ENCODE peak calls at places on chromosome 12, in six cellular contexts. M is neuronal stem cell, A is mesenchymal stem cell, Q is IMR-90, D is trophoblast cell, O is H1. F is an unnamed sample.

GRCh38 chr12:51886021-51886710 is 1.7 kb upstream of the ANKRD33 start:
- DNase-seq in D (peak; percentile 77), M (no peak), O (no peak), Q (peak; percentile 99), A (peak; percentile 99), F (peak; percentile 57)

GRCh38 chr12:93198086-93198485 is 179.6 kb upstream of the NUDT4 start:
- DNase-seq in O (no peak), A (peak; percentile 69), M (no peak), D (peak; percentile 70), Q (peak; percentile 88), F (no peak)

GRCh38 chr12:53425515-53426150 is 2.0 kb downstream of the AMHR2 start:
- DNase-seq in O (no peak), Q (no peak), M (no peak), D (no peak), A (no peak), F (no peak)

GRCh38 chr12:111741235-111741812 is 25.4 kb upstream of the ALDH2 start:
- DNase-seq in A (no peak), D (no peak), Q (peak; percentile 35), O (no peak), M (no peak), F (no peak)

GRCh38 chr12:69765515-69765914 is 26.9 kb downstream of the RAB3IP start:
- DNase-seq in Q (no peak), A (no peak), O (no peak), D (no peak), M (no peak), F (no peak)

GRCh38 chr12:91777268-91777997 is 368.2 kb downstream of the BTG1 start:
- DNase-seq in A (peak; percentile 40), M (no peak), O (no peak), Q (peak; percentile 1), D (peak; percentile 83), F (no peak)

GRCh38 chr12:124500232-124501079 is 67.0 kb downstream of the NCOR2 start:
- DNase-seq in Q (peak; percentile 57), O (peak; percentile 64), A (peak; percentile 56), M (peak; percentile 43), D (peak; percentile 94), F (peak; percentile 99)

GRCh38 chr12:114769634-114770033 is 85.7 kb upstream of the TBX3 start:
- DNase-seq in O (no peak), Q (no peak), D (peak; percentile 98), A (peak; percentile 43), M (no peak), F (no peak)

GRCh38 chr12:91801048-91801447 is 344.6 kb downstream of the BTG1 start:
- DNase-seq in A (no peak), D (no peak), O (no peak), Q (no peak), M (no peak), F (no peak)

GRCh38 chr12:116331876-116332275 is 54.4 kb upstream of the MED13L start:
- DNase-seq in O (no peak), M (no peak), D (peak; percentile 81), Q (no peak), A (no peak), F (no peak)

GRCh38 chr12:131218291-131219172 is 264.8 kb downstream of the ADGRD1 start:
- DNase-seq in Q (no peak), O (no peak), M (no peak), D (no peak), A (no peak), F (peak; percentile 80)

GRCh38 chr12:131030472-131031328 is 77.0 kb downstream of the ADGRD1 start:
- DNase-seq in M (peak; percentile 65), A (no peak), O (no peak), D (no peak), Q (no peak), F (no peak)

GRCh38 chr12:89779090-89779489 is 70.5 kb upstream of the ATP2B1 start:
- DNase-seq in D (no peak), M (no peak), Q (no peak), O (no peak), A (no peak), F (no peak)

GRCh38 chr12:118053071-118053985 is 7.7 kb downstream of the WSB2 start:
- DNase-seq in O (no peak), D (no peak), M (no peak), Q (peak; percentile 51), A (no peak), F (no peak)

GRCh38 chr12:46110220-46110700 is 119.9 kb upstream of the SCAF11 start:
- DNase-seq in D (no peak), M (no peak), O (no peak), A (no peak), Q (no peak), F (no peak)

GRCh38 chr12:53078425-53079225 is 565 bp downstream of the SPRYD3 start:
- DNase-seq in Q (peak; percentile 29), M (no peak), D (no peak), O (no peak), A (peak; percentile 50), F (no peak)

GRCh38 chr12:86158956-86159355 is 97.2 kb downstream of the MGAT4C start:
- DNase-seq in M (no peak), O (no peak), Q (peak; percentile 73), D (no peak), A (no peak), F (no peak)

GRCh38 chr12:65308601-65309071 is 30.2 kb downstream of the MSRB3 start:
- DNase-seq in A (peak; percentile 28), D (no peak), M (no peak), O (no peak), Q (peak; percentile 45), F (no peak)

GRCh38 chr12:115320967-115321366 is 637.0 kb upstream of the TBX3 start:
- DNase-seq in M (no peak), O (no peak), D (no peak), A (peak; percentile 23), Q (no peak), F (no peak)

GRCh38 chr12:88145567-88146347 is 3.6 kb downstream of the TMTC3 start:
- DNase-seq in M (no peak), D (no peak), A (no peak), O (no peak), Q (no peak), F (peak; percentile 58)

GRCh38 chr12:24746021-24746671 is 202.8 kb downstream of the BCAT1 start:
- DNase-seq in M (no peak), D (no peak), A (no peak), Q (no peak), O (no peak), F (no peak)

DNA sequence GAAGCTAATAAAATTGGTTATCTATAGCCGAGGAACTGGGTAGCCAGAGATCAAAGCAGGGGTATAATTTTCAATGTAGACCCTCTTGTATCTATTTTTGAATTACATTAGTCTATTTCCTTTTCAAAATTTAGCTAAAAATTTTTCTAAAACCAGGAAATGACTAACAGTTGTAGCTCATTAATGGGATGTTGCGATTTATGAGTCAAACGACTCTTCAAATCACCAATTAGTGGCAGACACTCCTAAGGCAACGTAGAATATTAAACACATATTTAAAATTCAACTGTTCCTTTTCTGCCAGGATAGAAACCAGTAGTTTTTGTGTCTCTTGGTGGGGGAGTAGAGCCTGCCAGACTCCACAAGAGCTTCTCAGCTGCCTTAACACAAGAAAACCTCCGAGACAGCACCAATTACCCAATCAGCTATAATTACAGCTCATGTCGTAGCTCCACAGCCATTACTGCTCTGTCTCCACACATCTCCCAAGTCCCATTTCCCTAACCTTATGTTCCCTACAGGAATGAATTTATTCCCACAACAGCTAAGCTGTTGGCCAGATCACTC is 26.9 kb downstream of the GCN1 start:
- DNase-seq in D (no peak), M (no peak), O (no peak), A (no peak), Q (no peak), F (no peak)
- H3K36me3 ChIP-seq in D (peaks cover 54% of the 10 kb centered on the region), M (peaks cover 46% of the 10 kb centered on the region), O (peaks cover 76% of the 10 kb centered on the region), A (peaks cover 81% of the 10 kb centered on the region), Q (peaks cover 56% of the 10 kb centered on the region), F (peaks cover 18% of the 10 kb centered on the region)

GRCh38 chr12:10641735-10642500 is 28.5 kb upstream of the MAGOHB start:
- DNase-seq in A (peak; percentile 38), D (peak; percentile 63), M (no peak), O (no peak), Q (peak; percentile 73), F (no peak)
- H3K27ac ChIP-seq in A (peak overlapping the region; percentile 49), D (no peak overlapping the region), M (no peak overlapping the region), O (no peak overlapping the region), Q (no peak overlapping the region), F (no peak overlapping the region)

DNA sequence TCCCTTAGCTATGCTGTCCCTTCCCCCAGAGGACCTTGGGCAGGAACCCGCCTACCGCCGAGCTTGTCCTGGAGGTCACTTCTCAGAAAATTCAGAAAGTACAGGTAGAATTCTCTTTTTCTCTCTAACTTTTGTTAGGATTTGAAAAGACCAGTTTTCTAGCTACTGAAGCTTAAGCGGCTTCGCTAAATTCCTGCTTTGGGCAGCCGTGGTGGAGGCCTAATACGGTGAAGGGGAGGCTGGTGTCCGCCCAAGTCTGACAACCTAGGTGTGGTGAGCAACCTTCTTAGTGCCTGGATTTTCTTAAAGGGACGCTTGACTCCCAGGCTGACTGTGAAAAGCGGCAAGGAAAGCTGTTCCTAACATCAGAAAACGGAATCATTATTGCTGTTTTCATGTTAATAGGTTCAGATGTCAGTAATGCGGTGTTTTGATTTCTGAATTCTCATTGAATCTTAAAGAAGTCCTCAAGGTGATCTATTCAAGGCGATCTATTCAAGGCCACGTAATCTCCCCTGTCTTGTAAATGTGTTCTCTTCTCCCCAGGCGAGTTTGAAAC is 835 bp downstream of the FGD4 start:
- DNase-seq in Q (no peak), A (peak; percentile 17), M (no peak), D (no peak), O (peak; percentile 70), F (peak; percentile 77)
- H3K18ac ChIP-seq in Q (no peak overlapping the region), A (no peak overlapping the region), M (peak overlapping the region; percentile 94), D (peak overlapping the region; percentile 77), O (peak overlapping the region; percentile 98), F (peak overlapping the region; percentile 69)

GRCh38 chr12:109517619-109518018 is 40.2 kb downstream of the UBE3B start:
- DNase-seq in M (no peak), D (no peak), O (no peak), Q (no peak), A (peak; percentile 76), F (no peak)

GRCh38 chr12:109523504-109523903 is 46.1 kb downstream of the UBE3B start:
- DNase-seq in D (no peak), M (no peak), O (no peak), A (no peak), Q (no peak), F (no peak)

GRCh38 chr12:109519787-109520186 is 42.4 kb downstream of the UBE3B start:
- DNase-seq in O (no peak), Q (no peak), D (no peak), M (no peak), A (no peak), F (no peak)

GRCh38 chr12:109523071-109523470 is 45.6 kb downstream of the UBE3B start:
- DNase-seq in D (no peak), M (no peak), A (no peak), O (no peak), Q (no peak), F (no peak)

DNA sequence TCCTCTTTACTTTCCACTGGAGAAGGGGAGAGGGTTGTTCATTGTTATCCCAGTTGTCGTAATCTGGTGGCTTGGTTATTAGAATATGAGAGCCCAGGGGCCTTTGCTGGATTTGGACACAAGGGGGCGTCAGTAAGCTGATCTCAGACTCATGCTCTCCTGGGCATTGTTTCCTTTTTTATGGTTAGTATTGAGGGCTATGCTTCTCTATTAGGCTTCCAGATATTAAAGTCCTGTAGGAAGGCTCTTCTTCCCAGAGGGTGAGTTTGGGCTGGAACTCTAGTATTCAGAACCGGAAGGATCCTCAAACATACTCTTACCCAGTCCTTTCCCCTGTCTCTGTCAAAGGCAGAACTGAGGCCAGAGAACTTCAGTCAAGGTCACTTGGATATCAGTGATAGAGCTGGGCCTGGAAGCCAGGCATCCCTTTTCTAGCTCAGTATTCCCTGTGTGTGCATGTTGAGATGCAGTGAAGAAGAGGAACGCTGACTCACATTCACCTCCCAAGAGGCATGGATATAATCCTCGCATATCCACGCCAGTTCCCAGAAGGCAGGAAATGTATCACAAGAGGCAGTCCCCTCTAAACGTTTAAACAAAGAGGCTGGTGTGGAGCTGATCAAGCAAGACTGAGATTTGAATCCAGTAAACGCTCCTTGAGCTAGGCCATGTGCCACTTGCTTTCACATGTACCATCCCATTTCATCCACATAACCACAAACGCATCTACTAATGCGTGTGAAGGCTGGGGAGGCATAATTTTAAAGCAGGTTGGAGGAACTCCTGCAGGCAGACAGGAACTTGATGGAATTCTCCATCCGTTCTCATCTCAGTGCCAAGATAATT is 41.6 kb downstream of the UBE3B start:
- DNase-seq in A (peak; percentile 96), M (peak; percentile 67), Q (peak; percentile 92), O (no peak), D (peak; percentile 45), F (peak; percentile 58)
- H3K36me3 ChIP-seq in A (peaks cover 85% of the 10 kb centered on the region), M (peaks cover 19% of the 10 kb centered on the region), Q (peaks cover 61% of the 10 kb centered on the region), O (peaks cover 21% of the 10 kb centered on the region), D (peaks cover 50% of the 10 kb centered on the region), F (peaks cover 2% of the 10 kb centered on the region)

F was measured in mesendoderm.